ENCODE peak calls at places on chromosomes 2 and 18, in nine cellular contexts. One of them, this sample, is unnamed.

GRCh38 chr2:183207110-183207509 is 82.9 kb downstream of the NUP35 start:
- DNase-seq in astrocyte of the spinal cord: peak
- DNase-seq in tibial artery: no peak
- DNase-seq in upper lobe of right lung: no peak
- DNase-seq in heart right ventricle: no peak
- DNase-seq in A549: no peak
- DNase-seq in MCF 10A: no peak
- DNase-seq in cardiac muscle cell: peak
- DNase-seq in osteocyte: no peak
- DNase-seq in this sample: no peak

GRCh38 chr2:193518061-193518817 is 1323.5 kb upstream of the TMEFF2 start:
- DNase-seq in astrocyte of the spinal cord: peak
- DNase-seq in tibial artery: no peak
- DNase-seq in upper lobe of right lung: no peak
- DNase-seq in heart right ventricle: no peak
- DNase-seq in A549: peak
- DNase-seq in MCF 10A: peak
- DNase-seq in cardiac muscle cell: peak
- DNase-seq in osteocyte: no peak
- DNase-seq in this sample: peak

GRCh38 chr2:103161456-103162289 is 399.8 kb downstream of the TMEM182 start:
- DNase-seq in astrocyte of the spinal cord: peak
- DNase-seq in tibial artery: no peak
- DNase-seq in upper lobe of right lung: no peak
- DNase-seq in heart right ventricle: peak
- DNase-seq in A549: peak
- DNase-seq in MCF 10A: peak
- DNase-seq in cardiac muscle cell: peak
- DNase-seq in osteocyte: no peak
- DNase-seq in this sample: no peak

GRCh38 chr2:96637385-96638143 is 548 bp downstream of the KANSL3 start:
- DNase-seq in astrocyte of the spinal cord: peak
- DNase-seq in tibial artery: peak
- DNase-seq in upper lobe of right lung: peak
- DNase-seq in heart right ventricle: peak
- DNase-seq in A549: peak
- DNase-seq in MCF 10A: peak
- DNase-seq in cardiac muscle cell: peak
- DNase-seq in osteocyte: peak
- DNase-seq in this sample: peak

GRCh38 chr18:54636217-54636616 is 45.2 kb downstream of the DYNAP start:
- DNase-seq in astrocyte of the spinal cord: no peak
- DNase-seq in tibial artery: no peak
- DNase-seq in upper lobe of right lung: no peak
- DNase-seq in heart right ventricle: no peak
- DNase-seq in A549: no peak
- DNase-seq in MCF 10A: no peak
- DNase-seq in cardiac muscle cell: no peak
- DNase-seq in osteocyte: no peak
- DNase-seq in this sample: no peak

GRCh38 chr2:37610638-37611289 is 60.7 kb downstream of the CDC42EP3 start:
- DNase-seq in astrocyte of the spinal cord: no peak
- DNase-seq in tibial artery: no peak
- DNase-seq in upper lobe of right lung: no peak
- DNase-seq in heart right ventricle: no peak
- DNase-seq in A549: no peak
- DNase-seq in MCF 10A: no peak
- DNase-seq in cardiac muscle cell: peak
- DNase-seq in osteocyte: no peak
- DNase-seq in this sample: no peak

GRCh38 chr2:231680284-231680991 is 27.9 kb upstream of the PTMA start:
- DNase-seq in astrocyte of the spinal cord: no peak
- DNase-seq in tibial artery: no peak
- DNase-seq in upper lobe of right lung: peak
- DNase-seq in heart right ventricle: peak
- DNase-seq in A549: no peak
- DNase-seq in MCF 10A: peak
- DNase-seq in cardiac muscle cell: no peak
- DNase-seq in osteocyte: no peak
- DNase-seq in this sample: peak

GRCh38 chr2:133776936-133777587 is 208.8 kb upstream of the NCKAP5 start:
- DNase-seq in astrocyte of the spinal cord: no peak
- DNase-seq in tibial artery: no peak
- DNase-seq in upper lobe of right lung: no peak
- DNase-seq in heart right ventricle: no peak
- DNase-seq in A549: no peak
- DNase-seq in MCF 10A: no peak
- DNase-seq in cardiac muscle cell: no peak
- DNase-seq in osteocyte: no peak
- DNase-seq in this sample: no peak

GRCh38 chr2:68052717-68053422 is 9.9 kb downstream of the C1D start:
- DNase-seq in astrocyte of the spinal cord: no peak
- DNase-seq in tibial artery: no peak
- DNase-seq in upper lobe of right lung: no peak
- DNase-seq in heart right ventricle: no peak
- DNase-seq in A549: no peak
- DNase-seq in MCF 10A: no peak
- DNase-seq in cardiac muscle cell: no peak
- DNase-seq in osteocyte: no peak
- DNase-seq in this sample: no peak

GRCh38 chr18:62716679-62717058 is 1.3 kb downstream of the PHLPP1 start:
- DNase-seq in astrocyte of the spinal cord: peak
- DNase-seq in tibial artery: peak
- DNase-seq in upper lobe of right lung: peak
- DNase-seq in heart right ventricle: peak
- DNase-seq in A549: peak
- DNase-seq in MCF 10A: peak
- DNase-seq in cardiac muscle cell: peak
- DNase-seq in osteocyte: peak
- DNase-seq in this sample: no peak
- TF ChIP-seq CTCF in astrocyte of the spinal cord: peak
- TF ChIP-seq CTCF in tibial artery: no peak
- TF ChIP-seq CTCF in upper lobe of right lung: peak
- TF ChIP-seq CTCF in heart right ventricle: peak
- TF ChIP-seq CTCF in A549: peak
- TF ChIP-seq CTCF in MCF 10A: peak
- TF ChIP-seq CTCF in cardiac muscle cell: peak
- TF ChIP-seq CTCF in osteocyte: peak
- TF ChIP-seq CTCF in this sample: no peak

GRCh38 chr2:219159771-219160185 is 837 bp downstream of the NHEJ1 start:
- DNase-seq in astrocyte of the spinal cord: no peak
- DNase-seq in tibial artery: no peak
- DNase-seq in upper lobe of right lung: no peak
- DNase-seq in heart right ventricle: no peak
- DNase-seq in A549: no peak
- DNase-seq in MCF 10A: no peak
- DNase-seq in cardiac muscle cell: no peak
- DNase-seq in osteocyte: no peak
- DNase-seq in this sample: no peak

GRCh38 chr2:219158586-219158985 is 2.0 kb downstream of the NHEJ1 start:
- DNase-seq in astrocyte of the spinal cord: no peak
- DNase-seq in tibial artery: no peak
- DNase-seq in upper lobe of right lung: no peak
- DNase-seq in heart right ventricle: no peak
- DNase-seq in A549: no peak
- DNase-seq in MCF 10A: no peak
- DNase-seq in cardiac muscle cell: no peak
- DNase-seq in osteocyte: no peak
- DNase-seq in this sample: no peak

GRCh38 chr2:219158025-219158424 is 2.6 kb downstream of the NHEJ1 start:
- DNase-seq in astrocyte of the spinal cord: no peak
- DNase-seq in tibial artery: no peak
- DNase-seq in upper lobe of right lung: no peak
- DNase-seq in heart right ventricle: no peak
- DNase-seq in A549: no peak
- DNase-seq in MCF 10A: no peak
- DNase-seq in cardiac muscle cell: no peak
- DNase-seq in osteocyte: no peak
- DNase-seq in this sample: no peak

GRCh38 chr2:219161097-219161496 is 482 bp upstream of the NHEJ1 start:
- DNase-seq in astrocyte of the spinal cord: no peak
- DNase-seq in tibial artery: no peak
- DNase-seq in upper lobe of right lung: no peak
- DNase-seq in heart right ventricle: no peak
- DNase-seq in A549: no peak
- DNase-seq in MCF 10A: no peak
- DNase-seq in cardiac muscle cell: no peak
- DNase-seq in osteocyte: no peak
- DNase-seq in this sample: no peak

DNA sequence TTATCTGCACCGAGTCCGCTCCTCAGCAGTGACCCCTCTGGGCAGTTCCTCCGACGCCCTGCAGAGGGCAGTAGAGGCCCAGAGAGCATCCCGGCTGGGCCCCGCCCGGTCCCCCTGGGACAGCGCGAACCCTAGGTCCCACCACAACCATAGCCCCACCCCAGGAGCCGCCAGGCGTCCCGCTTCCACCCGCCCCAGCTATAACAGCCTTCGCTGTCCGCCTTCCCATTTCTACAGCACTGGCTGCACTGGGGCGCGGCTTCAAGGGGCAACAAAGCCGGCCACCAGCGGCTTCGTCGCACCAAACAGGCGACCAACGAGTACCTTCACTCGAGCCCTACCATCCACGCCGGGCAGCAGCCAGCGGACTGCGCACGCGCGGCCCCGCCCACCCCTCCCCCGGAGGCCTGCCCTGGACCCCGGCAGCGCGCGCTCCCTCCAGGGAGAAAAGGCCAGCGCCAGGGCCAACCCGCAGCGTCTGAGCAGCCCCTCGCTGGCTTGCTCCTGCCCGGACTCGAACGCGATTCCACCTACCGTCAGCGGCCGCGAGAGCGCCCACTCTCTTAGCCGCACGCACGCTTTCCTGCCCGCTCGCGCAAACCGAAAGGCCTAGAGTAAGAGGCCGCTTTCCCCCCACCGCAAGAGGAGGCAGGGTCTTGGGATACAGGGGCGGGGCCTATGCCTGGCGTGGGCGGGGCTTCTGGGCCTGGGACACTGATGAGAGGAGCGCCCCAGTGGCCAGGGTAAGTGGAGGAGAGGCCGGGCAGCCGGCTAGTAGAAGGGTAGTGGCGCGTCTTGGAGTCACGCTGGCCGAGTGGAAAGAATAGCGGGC is at the start of gene NHEJ1:
- DNase-seq in astrocyte of the spinal cord: peak
- DNase-seq in tibial artery: peak
- DNase-seq in upper lobe of right lung: peak
- DNase-seq in heart right ventricle: peak
- DNase-seq in A549: peak
- DNase-seq in MCF 10A: peak
- DNase-seq in cardiac muscle cell: peak
- DNase-seq in osteocyte: peak
- DNase-seq in this sample: peak
- TF ChIP-seq CTCF in astrocyte of the spinal cord: peak
- TF ChIP-seq CTCF in tibial artery: peak
- TF ChIP-seq CTCF in upper lobe of right lung: peak
- TF ChIP-seq CTCF in heart right ventricle: peak
- TF ChIP-seq CTCF in A549: peak
- TF ChIP-seq CTCF in MCF 10A: peak
- TF ChIP-seq CTCF in cardiac muscle cell: peak
- TF ChIP-seq CTCF in osteocyte: peak
- TF ChIP-seq CTCF in this sample: peak

DNA sequence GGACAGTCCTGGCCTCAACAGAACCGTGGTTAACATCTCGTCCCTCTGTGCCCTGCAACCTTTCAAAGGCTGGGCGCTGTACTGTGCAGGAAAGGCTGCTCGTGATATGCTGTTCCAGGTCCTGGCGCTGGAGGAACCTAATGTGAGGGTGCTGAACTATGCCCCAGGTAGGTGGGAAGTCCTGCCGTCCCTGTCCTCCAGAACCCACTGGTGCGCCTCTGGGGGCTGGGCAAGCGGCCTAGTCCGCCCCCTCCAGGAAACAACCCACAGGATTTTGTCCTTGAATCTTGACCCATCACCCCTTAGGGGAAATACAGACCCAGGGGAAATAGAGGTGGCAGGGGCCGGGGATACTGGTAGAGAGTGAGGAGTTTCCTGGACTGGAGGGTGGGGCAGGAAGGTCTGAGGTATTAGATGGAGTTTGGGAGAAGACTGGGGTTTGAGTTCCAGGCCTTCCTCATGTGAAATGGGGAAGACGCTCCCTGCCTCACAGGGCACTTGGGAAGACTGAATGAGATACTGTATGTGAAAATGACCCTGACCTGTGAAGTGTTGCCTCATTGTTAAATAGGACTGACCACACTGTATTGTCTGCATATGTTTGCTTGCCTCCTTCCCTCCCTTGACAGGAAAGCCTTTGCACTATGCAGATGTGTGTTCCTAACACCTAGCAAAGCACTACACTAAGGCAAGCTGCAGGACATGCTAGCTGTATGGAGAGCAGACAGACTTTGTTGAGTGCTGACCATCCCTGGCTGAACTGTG is 1.4 kb downstream of the SPR start:
- DNase-seq in astrocyte of the spinal cord: no peak
- DNase-seq in tibial artery: no peak
- DNase-seq in upper lobe of right lung: no peak
- DNase-seq in heart right ventricle: no peak
- DNase-seq in A549: no peak
- DNase-seq in MCF 10A: no peak
- DNase-seq in cardiac muscle cell: no peak
- DNase-seq in osteocyte: no peak
- DNase-seq in this sample: no peak
- TF ChIP-seq CTCF in astrocyte of the spinal cord: no peak
- TF ChIP-seq CTCF in tibial artery: no peak
- TF ChIP-seq CTCF in upper lobe of right lung: no peak
- TF ChIP-seq CTCF in heart right ventricle: no peak
- TF ChIP-seq CTCF in A549: no peak
- TF ChIP-seq CTCF in MCF 10A: no peak
- TF ChIP-seq CTCF in cardiac muscle cell: no peak
- TF ChIP-seq CTCF in osteocyte: no peak
- TF ChIP-seq CTCF in this sample: no peak

DNA sequence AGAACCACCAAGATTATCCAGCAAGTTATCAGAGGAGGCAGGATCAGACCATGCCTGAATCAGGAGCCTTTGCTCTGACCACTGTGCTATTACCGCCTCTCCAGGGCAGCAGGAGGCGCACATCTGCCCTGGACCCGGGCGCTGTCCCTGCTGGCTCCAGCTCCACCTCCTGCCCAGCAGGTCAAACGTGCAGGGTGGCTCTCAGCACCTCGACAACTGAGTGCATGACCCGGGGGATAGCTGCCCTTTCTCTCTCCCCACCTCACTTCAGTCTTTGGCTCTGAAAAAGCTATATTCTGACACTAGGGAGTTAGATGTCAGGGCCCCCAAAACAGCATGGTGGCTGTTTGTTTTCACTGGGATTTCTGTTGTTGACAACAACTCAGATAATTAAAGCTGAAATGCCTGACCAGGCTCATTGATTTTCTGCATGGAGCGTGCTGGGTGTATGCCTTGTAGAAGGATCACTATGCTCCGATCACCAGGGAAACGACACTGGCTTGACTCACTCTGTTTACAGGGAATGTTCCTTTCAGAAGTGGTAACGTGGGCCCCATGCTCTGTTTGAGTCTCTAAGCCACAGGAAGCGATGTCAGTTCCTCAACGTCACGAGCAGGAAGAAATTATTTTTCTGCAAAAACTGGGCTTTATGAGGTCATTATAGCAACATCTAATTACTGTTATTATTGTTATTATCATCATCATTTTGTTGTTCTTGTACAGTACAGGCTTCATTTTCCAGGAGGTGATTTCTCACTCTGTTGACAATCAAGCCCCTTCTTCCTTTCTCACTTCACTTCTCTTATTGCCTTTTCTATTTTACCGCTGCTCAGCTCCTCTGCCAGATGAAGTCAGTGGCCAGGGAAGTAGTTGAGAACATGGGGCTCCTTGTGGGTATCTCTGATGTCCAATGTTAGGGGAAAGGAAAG is 125.6 kb downstream of the PLB1 start:
- DNase-seq in astrocyte of the spinal cord: peak
- DNase-seq in tibial artery: peak
- DNase-seq in upper lobe of right lung: peak
- DNase-seq in heart right ventricle: peak
- DNase-seq in A549: peak
- DNase-seq in MCF 10A: peak
- DNase-seq in cardiac muscle cell: peak
- DNase-seq in osteocyte: no peak
- DNase-seq in this sample: peak
- TF ChIP-seq CTCF in astrocyte of the spinal cord: peak
- TF ChIP-seq CTCF in tibial artery: peak
- TF ChIP-seq CTCF in upper lobe of right lung: peak
- TF ChIP-seq CTCF in heart right ventricle: peak
- TF ChIP-seq CTCF in A549: peak
- TF ChIP-seq CTCF in MCF 10A: peak
- TF ChIP-seq CTCF in cardiac muscle cell: peak
- TF ChIP-seq CTCF in osteocyte: peak
- TF ChIP-seq CTCF in this sample: peak